ENCODE peak calls at places on chromosomes 4 and X, in eight cellular contexts. One of them, this sample, is unnamed. For H3K9me3 and H3K4me1, the result is how much of the 10 kb centered on the place peaks cover.

GRCh38 chrX:17553451-17553850 is 178.5 kb downstream of the NHS start:
- DNase-seq in thoracic aorta: no peak
- DNase-seq in tibial artery: peak
- DNase-seq in colonic mucosa: peak
- DNase-seq in right lobe of liver: no peak
- DNase-seq in tibial nerve: no peak
- DNase-seq in transverse colon: peak
- DNase-seq in Caco-2: peak
- DNase-seq in this sample: no peak

GRCh38 chrX:153379508-153379907 is 21.6 kb downstream of the PNMA6E start:
- DNase-seq in thoracic aorta: no peak
- DNase-seq in tibial artery: no peak
- DNase-seq in colonic mucosa: no peak
- DNase-seq in right lobe of liver: no peak
- DNase-seq in tibial nerve: no peak
- DNase-seq in transverse colon: no peak
- DNase-seq in Caco-2: no peak
- DNase-seq in this sample: no peak

GRCh38 chr4:26826721-26827120 is 33.9 kb upstream of the STIM2 start:
- DNase-seq in thoracic aorta: no peak
- DNase-seq in tibial artery: no peak
- DNase-seq in colonic mucosa: peak
- DNase-seq in right lobe of liver: no peak
- DNase-seq in tibial nerve: no peak
- DNase-seq in transverse colon: peak
- DNase-seq in Caco-2: no peak
- DNase-seq in this sample: peak

GRCh38 chrX:15882704-15883539 is 28.3 kb upstream of the AP1S2 start:
- DNase-seq in thoracic aorta: no peak
- DNase-seq in tibial artery: no peak
- DNase-seq in colonic mucosa: no peak
- DNase-seq in right lobe of liver: no peak
- DNase-seq in tibial nerve: no peak
- DNase-seq in transverse colon: no peak
- DNase-seq in Caco-2: no peak
- DNase-seq in this sample: no peak

GRCh38 chr4:46392421-46392820 is 2.5 kb upstream of the GABRA2 start:
- DNase-seq in thoracic aorta: no peak
- DNase-seq in tibial artery: no peak
- DNase-seq in colonic mucosa: no peak
- DNase-seq in right lobe of liver: no peak
- DNase-seq in tibial nerve: no peak
- DNase-seq in transverse colon: no peak
- DNase-seq in Caco-2: no peak
- DNase-seq in this sample: no peak

GRCh38 chr4:102299708-102300107 is 45.6 kb downstream of the SLC39A8 start:
- DNase-seq in thoracic aorta: no peak
- DNase-seq in tibial artery: no peak
- DNase-seq in colonic mucosa: no peak
- DNase-seq in right lobe of liver: no peak
- DNase-seq in tibial nerve: no peak
- DNase-seq in transverse colon: no peak
- DNase-seq in Caco-2: peak
- DNase-seq in this sample: no peak

GRCh38 chr4:6472387-6473263 is at the start of gene PPP2R2C:
- DNase-seq in thoracic aorta: no peak
- DNase-seq in tibial artery: no peak
- DNase-seq in colonic mucosa: peak
- DNase-seq in right lobe of liver: peak
- DNase-seq in tibial nerve: no peak
- DNase-seq in transverse colon: no peak
- DNase-seq in Caco-2: peak
- DNase-seq in this sample: no peak

GRCh38 chr4:145177906-145178538 is 2.4 kb downstream of the OTUD4 start:
- DNase-seq in thoracic aorta: no peak
- DNase-seq in tibial artery: no peak
- DNase-seq in colonic mucosa: peak
- DNase-seq in right lobe of liver: no peak
- DNase-seq in tibial nerve: no peak
- DNase-seq in transverse colon: no peak
- DNase-seq in Caco-2: no peak
- DNase-seq in this sample: no peak

GRCh38 chr4:114005569-114006442 is 26.4 kb upstream of the ARSJ start:
- DNase-seq in thoracic aorta: no peak
- DNase-seq in tibial artery: no peak
- DNase-seq in colonic mucosa: no peak
- DNase-seq in right lobe of liver: no peak
- DNase-seq in tibial nerve: no peak
- DNase-seq in transverse colon: no peak
- DNase-seq in Caco-2: no peak
- DNase-seq in this sample: no peak

GRCh38 chr4:1751919-1752283 is 30.6 kb downstream of the TACC3 start:
- DNase-seq in thoracic aorta: no peak
- DNase-seq in tibial artery: no peak
- DNase-seq in colonic mucosa: no peak
- DNase-seq in right lobe of liver: no peak
- DNase-seq in tibial nerve: no peak
- DNase-seq in transverse colon: no peak
- DNase-seq in Caco-2: no peak
- DNase-seq in this sample: no peak

GRCh38 chr4:45078201-45078600 is 351.8 kb upstream of the GNPDA2 start:
- DNase-seq in thoracic aorta: no peak
- DNase-seq in tibial artery: no peak
- DNase-seq in colonic mucosa: no peak
- DNase-seq in right lobe of liver: no peak
- DNase-seq in tibial nerve: no peak
- DNase-seq in transverse colon: no peak
- DNase-seq in Caco-2: no peak
- DNase-seq in this sample: no peak
- H3K9me3 ChIP-seq in thoracic aorta: under half
- H3K9me3 ChIP-seq in tibial artery: under half
- H3K9me3 ChIP-seq in colonic mucosa: under half
- H3K9me3 ChIP-seq in right lobe of liver: under half
- H3K9me3 ChIP-seq in tibial nerve: under half
- H3K9me3 ChIP-seq in transverse colon: under half
- H3K9me3 ChIP-seq in Caco-2: under half
- H3K9me3 ChIP-seq in this sample: under half

DNA sequence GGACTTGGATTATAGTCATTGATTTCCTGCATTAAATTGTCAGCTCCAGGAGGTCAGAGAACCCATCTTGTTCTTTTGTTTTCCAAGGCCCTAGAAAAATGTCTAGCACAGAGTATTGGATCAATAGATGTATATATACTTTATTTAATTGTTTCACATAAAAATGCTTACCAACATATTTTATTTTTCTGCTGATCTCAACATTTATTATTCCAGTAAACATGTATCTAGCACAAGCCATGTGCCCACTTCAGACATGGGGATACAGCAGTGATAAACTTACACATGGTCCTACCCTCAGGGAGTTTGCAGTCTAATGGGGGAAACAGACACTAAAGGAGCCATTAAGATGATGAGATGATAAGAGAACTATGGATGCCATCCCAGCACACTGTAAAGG is 49.1 kb upstream of the TBC1D9 start:
- DNase-seq in thoracic aorta: no peak
- DNase-seq in tibial artery: no peak
- DNase-seq in colonic mucosa: no peak
- DNase-seq in right lobe of liver: no peak
- DNase-seq in tibial nerve: no peak
- DNase-seq in transverse colon: no peak
- DNase-seq in Caco-2: no peak
- DNase-seq in this sample: no peak
- H3K4me1 ChIP-seq in thoracic aorta: under half
- H3K4me1 ChIP-seq in tibial artery: under half
- H3K4me1 ChIP-seq in colonic mucosa: under half
- H3K4me1 ChIP-seq in right lobe of liver: under half
- H3K4me1 ChIP-seq in tibial nerve: under half
- H3K4me1 ChIP-seq in transverse colon: under half
- H3K4me1 ChIP-seq in Caco-2: under half
- H3K4me1 ChIP-seq in this sample: under half

GRCh38 chrX:156005144-156005543 is 7.6 kb downstream of the IL9R start:
- DNase-seq in thoracic aorta: no peak
- DNase-seq in tibial artery: no peak
- DNase-seq in colonic mucosa: no peak
- DNase-seq in right lobe of liver: no peak
- DNase-seq in tibial nerve: no peak
- DNase-seq in transverse colon: no peak
- DNase-seq in Caco-2: no peak
- DNase-seq in this sample: no peak

GRCh38 chrX:156004740-156005139 is 7.2 kb downstream of the IL9R start:
- DNase-seq in thoracic aorta: no peak
- DNase-seq in tibial artery: no peak
- DNase-seq in colonic mucosa: no peak
- DNase-seq in right lobe of liver: no peak
- DNase-seq in tibial nerve: no peak
- DNase-seq in transverse colon: no peak
- DNase-seq in Caco-2: no peak
- DNase-seq in this sample: no peak

GRCh38 chrX:156004256-156004655 is 6.8 kb downstream of the IL9R start:
- DNase-seq in thoracic aorta: no peak
- DNase-seq in tibial artery: no peak
- DNase-seq in colonic mucosa: no peak
- DNase-seq in right lobe of liver: no peak
- DNase-seq in tibial nerve: no peak
- DNase-seq in transverse colon: no peak
- DNase-seq in Caco-2: no peak
- DNase-seq in this sample: no peak

GRCh38 chrX:156003486-156004185 is 6.1 kb downstream of the IL9R start:
- DNase-seq in thoracic aorta: no peak
- DNase-seq in tibial artery: no peak
- DNase-seq in colonic mucosa: no peak
- DNase-seq in right lobe of liver: no peak
- DNase-seq in tibial nerve: no peak
- DNase-seq in transverse colon: no peak
- DNase-seq in Caco-2: no peak
- DNase-seq in this sample: no peak

DNA sequence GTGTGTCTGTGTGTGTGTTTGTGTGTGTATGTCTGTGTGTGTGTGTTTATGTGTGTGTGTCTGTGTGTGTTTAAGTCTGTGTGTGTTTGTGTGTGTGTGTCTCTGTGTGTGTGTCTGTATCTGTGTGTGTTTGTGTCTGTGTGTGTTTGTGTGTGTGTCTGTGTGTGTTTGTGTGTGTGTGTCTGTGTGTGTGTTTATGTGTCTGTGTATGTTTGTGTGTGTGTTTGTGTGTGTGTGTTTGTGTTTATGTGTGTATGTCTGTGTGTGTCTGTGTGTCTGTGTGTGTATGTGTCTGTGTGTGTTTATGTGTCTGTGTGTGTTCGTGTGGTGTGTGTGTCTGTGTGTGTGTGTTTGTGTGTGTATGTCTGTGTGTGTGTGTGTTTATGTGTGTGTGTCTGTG is 11.4 kb downstream of the IL9R start:
- DNase-seq in thoracic aorta: no peak
- DNase-seq in tibial artery: no peak
- DNase-seq in colonic mucosa: no peak
- DNase-seq in right lobe of liver: no peak
- DNase-seq in tibial nerve: no peak
- DNase-seq in transverse colon: no peak
- DNase-seq in Caco-2: no peak
- DNase-seq in this sample: no peak
- TF ChIP-seq CTCF in thoracic aorta: no peak
- TF ChIP-seq CTCF in tibial artery: no peak
- TF ChIP-seq CTCF in colonic mucosa: no peak
- TF ChIP-seq CTCF in right lobe of liver: no peak
- TF ChIP-seq CTCF in tibial nerve: no peak
- TF ChIP-seq CTCF in transverse colon: no peak
- TF ChIP-seq CTCF in Caco-2: no peak
- TF ChIP-seq CTCF in this sample: no peak

GRCh38 chr4:186039697-186040096 is 29.3 kb upstream of the TLR3 start:
- DNase-seq in thoracic aorta: no peak
- DNase-seq in tibial artery: no peak
- DNase-seq in colonic mucosa: no peak
- DNase-seq in right lobe of liver: no peak
- DNase-seq in tibial nerve: no peak
- DNase-seq in transverse colon: no peak
- DNase-seq in Caco-2: no peak
- DNase-seq in this sample: no peak

GRCh38 chr4:186037692-186038658 is 31.0 kb upstream of the TLR3 start:
- DNase-seq in thoracic aorta: no peak
- DNase-seq in tibial artery: no peak
- DNase-seq in colonic mucosa: peak
- DNase-seq in right lobe of liver: peak
- DNase-seq in tibial nerve: no peak
- DNase-seq in transverse colon: peak
- DNase-seq in Caco-2: peak
- DNase-seq in this sample: no peak

GRCh38 chr4:186033027-186033426 is 35.9 kb upstream of the TLR3 start:
- DNase-seq in thoracic aorta: no peak
- DNase-seq in tibial artery: no peak
- DNase-seq in colonic mucosa: no peak
- DNase-seq in right lobe of liver: no peak
- DNase-seq in tibial nerve: no peak
- DNase-seq in transverse colon: no peak
- DNase-seq in Caco-2: no peak
- DNase-seq in this sample: no peak

GRCh38 chr4:186040316-186040715 is 28.6 kb upstream of the TLR3 start:
- DNase-seq in thoracic aorta: no peak
- DNase-seq in tibial artery: no peak
- DNase-seq in colonic mucosa: no peak
- DNase-seq in right lobe of liver: no peak
- DNase-seq in tibial nerve: no peak
- DNase-seq in transverse colon: no peak
- DNase-seq in Caco-2: no peak
- DNase-seq in this sample: no peak

DNA sequence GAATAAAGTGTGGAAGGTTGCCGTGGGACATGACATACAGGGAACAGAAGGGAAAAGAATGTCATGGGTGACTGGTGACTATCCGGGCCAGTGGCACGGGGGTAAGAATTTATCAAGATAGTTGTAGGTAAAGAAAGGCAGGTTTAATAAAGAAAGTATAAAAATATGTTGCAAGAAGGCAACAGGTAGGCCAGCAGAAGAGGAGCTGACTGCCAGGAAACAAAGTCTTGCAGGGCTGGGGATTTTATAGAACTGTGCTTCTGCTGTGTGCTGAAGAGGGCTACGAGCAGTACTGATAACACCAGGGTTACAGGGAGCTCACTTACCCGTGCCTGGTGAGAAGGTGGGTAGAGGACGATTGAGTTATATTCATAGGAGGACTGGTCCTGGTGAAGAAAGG is 31.8 kb upstream of the TLR3 start:
- DNase-seq in thoracic aorta: no peak
- DNase-seq in tibial artery: no peak
- DNase-seq in colonic mucosa: no peak
- DNase-seq in right lobe of liver: no peak
- DNase-seq in tibial nerve: no peak
- DNase-seq in transverse colon: no peak
- DNase-seq in Caco-2: no peak
- DNase-seq in this sample: no peak
- H3K9me3 ChIP-seq in thoracic aorta: under half
- H3K9me3 ChIP-seq in tibial artery: under half
- H3K9me3 ChIP-seq in colonic mucosa: under half
- H3K9me3 ChIP-seq in right lobe of liver: under half
- H3K9me3 ChIP-seq in tibial nerve: under half
- H3K9me3 ChIP-seq in transverse colon: under half
- H3K9me3 ChIP-seq in Caco-2: under half
- H3K9me3 ChIP-seq in this sample: under half

DNA sequence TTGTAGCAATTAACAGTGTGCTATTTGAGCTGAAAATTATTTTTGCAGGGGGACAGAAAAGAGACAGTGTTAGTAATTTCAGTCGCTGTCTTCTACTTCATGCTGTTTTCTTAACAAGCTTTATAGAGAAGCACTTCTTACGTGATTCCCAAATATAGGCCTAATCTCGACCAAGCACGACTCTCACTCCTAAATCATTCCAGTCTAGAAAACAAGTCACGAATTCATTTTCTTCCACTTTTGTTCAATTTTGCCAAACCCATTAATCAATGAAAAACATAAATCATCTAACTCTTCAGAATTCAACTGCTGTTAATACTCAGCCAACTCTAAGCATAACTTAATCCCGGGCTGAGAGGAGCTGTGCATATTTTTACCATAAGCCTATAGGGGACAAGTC is 21.0 kb upstream of the FHL1 start:
- DNase-seq in thoracic aorta: no peak
- DNase-seq in tibial artery: no peak
- DNase-seq in colonic mucosa: no peak
- DNase-seq in right lobe of liver: no peak
- DNase-seq in tibial nerve: no peak
- DNase-seq in transverse colon: no peak
- DNase-seq in Caco-2: no peak
- DNase-seq in this sample: no peak
- H3K4me1 ChIP-seq in thoracic aorta: under half
- H3K4me1 ChIP-seq in tibial artery: under half
- H3K4me1 ChIP-seq in colonic mucosa: under half
- H3K4me1 ChIP-seq in right lobe of liver: under half
- H3K4me1 ChIP-seq in tibial nerve: under half
- H3K4me1 ChIP-seq in transverse colon: under half
- H3K4me1 ChIP-seq in Caco-2: under half
- H3K4me1 ChIP-seq in this sample: under half